ENCODE peak calls at places on chromosomes 4 and X, in four cellular contexts. I is colonic mucosa, K is IMR-90, J is SK-N-SH. H is an unnamed sample.

GRCh38 chr4:8616831-8617230 is 24.3 kb downstream of the CPZ start:
- DNase-seq in I (no peak), K (no peak), J (no peak), H (no peak)

GRCh38 chr4:189202869-189203271 is 737.8 kb upstream of the FRG1 start:
- DNase-seq in I (no peak), K (peak), J (no peak), H (peak)

GRCh38 chrX:153499876-153500275 is 5.1 kb downstream of the BGN start:
- DNase-seq in I (no peak), K (no peak), J (peak), H (peak)

GRCh38 chr4:154719087-154719486 is 24.7 kb upstream of the LRAT start:
- DNase-seq in I (no peak), K (no peak), J (no peak), H (peak)

GRCh38 chr4:37893164-37893563 is 2.3 kb downstream of the TBC1D1 start:
- DNase-seq in I (no peak), K (no peak), J (no peak), H (no peak)

GRCh38 chrX:134396174-134396573 is 63.8 kb upstream of the HPRT1 start:
- DNase-seq in I (no peak), K (peak), J (peak), H (peak)

GRCh38 chr4:8560265-8561047 is 19.7 kb upstream of the GPR78 start:
- DNase-seq in I (no peak), K (no peak), J (no peak), H (no peak)

GRCh38 chr4:81523672-81524436 is 52.1 kb upstream of the RASGEF1B start:
- DNase-seq in I (no peak), K (no peak), J (no peak), H (no peak)

GRCh38 chrX:47628980-47629379 is 750 bp downstream of the CFP start:
- DNase-seq in I (no peak), K (no peak), J (no peak), H (no peak)

GRCh38 chrX:151030845-151031244 is 47.7 kb downstream of the HMGB3 start:
- DNase-seq in I (no peak), K (no peak), J (no peak), H (no peak)

GRCh38 chr4:173504181-173504503 is 25.9 kb downstream of the HAND2 start:
- DNase-seq in I (no peak), K (no peak), J (no peak), H (no peak)

GRCh38 chrX:67544281-67544680 is 460 bp downstream of the AR start:
- DNase-seq in I (no peak), K (no peak), J (peak), H (no peak)

GRCh38 chr4:1651609-1652008 is 32.5 kb downstream of the FAM53A start:
- DNase-seq in I (no peak), K (no peak), J (no peak), H (no peak)

GRCh38 chr4:105483840-105484239 is 10.0 kb upstream of the PPA2 start:
- DNase-seq in I (no peak), K (no peak), J (no peak), H (no peak)

GRCh38 chrX:133235830-133236229 is 17.7 kb upstream of the TFDP3 start:
- DNase-seq in I (no peak), K (no peak), J (no peak), H (no peak)

GRCh38 chr4:65865489-65865888 is 195.2 kb upstream of the EPHA5 start:
- DNase-seq in I (no peak), K (no peak), J (peak), H (peak)
- TF ChIP-seq CTCF in I (no peak), K (peak), J (peak), H (peak)

DNA sequence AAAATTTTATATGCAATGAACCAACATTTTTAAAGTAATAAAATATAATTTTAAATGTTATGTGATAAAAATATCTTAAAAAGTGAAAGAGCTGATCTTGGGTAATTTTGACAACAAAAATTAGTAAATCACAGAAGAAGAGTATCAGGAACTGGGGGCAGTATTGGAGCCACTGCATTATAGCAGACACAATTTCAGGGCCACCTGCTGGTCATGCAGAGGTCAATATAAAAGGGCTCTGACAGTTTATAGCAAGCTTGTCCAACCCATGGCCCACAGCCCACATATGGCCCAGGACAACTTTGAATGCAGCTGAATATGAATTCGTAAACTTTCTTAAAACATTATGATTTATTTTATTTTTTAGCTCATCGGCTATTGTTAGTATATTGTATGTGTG is 13.0 kb upstream of the LEF1 start:
- DNase-seq in I (no peak), K (no peak), J (no peak), H (no peak)
- TF ChIP-seq CTCF in I (no peak), K (no peak), J (peak), H (peak)

GRCh38 chrX:119983494-119983893 is 39.9 kb upstream of the NKAP start:
- DNase-seq in I (no peak), K (no peak), J (no peak), H (no peak)

GRCh38 chrX:119984652-119985051 is 41.1 kb upstream of the NKAP start:
- DNase-seq in I (no peak), K (no peak), J (no peak), H (no peak)

GRCh38 chrX:119982145-119982544 is 38.6 kb upstream of the NKAP start:
- DNase-seq in I (no peak), K (no peak), J (no peak), H (no peak)

GRCh38 chrX:119986203-119986602 is 42.7 kb upstream of the NKAP start:
- DNase-seq in I (no peak), K (no peak), J (no peak), H (no peak)

GRCh38 chrX:119981286-119982070 is 37.9 kb upstream of the NKAP start:
- DNase-seq in I (peak), K (peak), J (peak), H (peak)
- TF ChIP-seq CTCF in I (no peak), K (peak), J (peak), H (peak)

GRCh38 chr4:67634741-67635140 is 66.2 kb downstream of the UBA6 start:
- DNase-seq in I (no peak), K (no peak), J (no peak), H (no peak)
- TF ChIP-seq CTCF in I (no peak), K (no peak), J (no peak), H (no peak)

GRCh38 chrX:145825896-145826295 is 8.3 kb downstream of the SLITRK2 start:
- DNase-seq in I (no peak), K (no peak), J (no peak), H (no peak)

GRCh38 chrX:145823132-145823531 is 5.5 kb downstream of the SLITRK2 start:
- DNase-seq in I (no peak), K (no peak), J (no peak), H (no peak)

GRCh38 chrX:145821898-145822567 is 4.4 kb downstream of the SLITRK2 start:
- DNase-seq in I (no peak), K (no peak), J (no peak), H (no peak)

GRCh38 chrX:145821291-145821897 is 3.8 kb downstream of the SLITRK2 start:
- DNase-seq in I (no peak), K (no peak), J (no peak), H (no peak)

GRCh38 chrX:145826466-145826865 is 8.8 kb downstream of the SLITRK2 start:
- DNase-seq in I (no peak), K (no peak), J (no peak), H (no peak)
- TF ChIP-seq CTCF in I (no peak), K (no peak), J (no peak), H (no peak)

DNA sequence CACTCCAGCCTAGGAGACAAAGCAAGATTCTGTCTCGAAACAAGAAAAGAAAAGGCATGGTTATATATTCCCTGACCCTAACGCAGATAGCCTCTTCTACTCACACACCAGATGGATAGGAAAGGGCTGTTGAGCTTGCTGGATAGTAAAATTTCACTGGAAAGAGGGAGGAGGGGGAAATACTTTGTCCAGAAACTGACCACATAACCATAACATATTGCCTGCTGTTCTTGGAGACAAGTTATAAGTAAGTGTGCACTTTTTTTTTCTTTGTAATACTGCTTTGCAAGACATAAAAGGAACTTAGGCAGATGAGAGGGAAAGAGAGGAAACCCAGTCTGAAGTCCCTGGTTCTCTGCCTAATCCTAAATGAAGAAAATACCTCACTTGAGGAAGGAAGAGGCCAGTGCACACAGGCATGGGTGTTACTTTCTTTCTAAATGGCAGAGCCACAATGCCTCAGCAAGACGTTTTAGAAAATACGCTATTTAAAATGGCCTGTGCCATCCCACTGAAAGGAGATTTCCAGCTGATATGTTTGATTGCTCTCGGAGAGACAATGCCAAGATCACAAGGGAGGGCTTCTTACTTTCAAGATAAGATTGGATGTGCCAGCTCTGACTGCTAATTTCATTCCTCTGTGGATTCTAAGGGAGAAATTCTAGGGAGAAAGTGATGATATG is 140.7 kb downstream of the DCTD start:
- DNase-seq in I (no peak), K (peak), J (no peak), H (peak)
- TF ChIP-seq CTCF in I (no peak), K (no peak), J (no peak), H (no peak)

DNA sequence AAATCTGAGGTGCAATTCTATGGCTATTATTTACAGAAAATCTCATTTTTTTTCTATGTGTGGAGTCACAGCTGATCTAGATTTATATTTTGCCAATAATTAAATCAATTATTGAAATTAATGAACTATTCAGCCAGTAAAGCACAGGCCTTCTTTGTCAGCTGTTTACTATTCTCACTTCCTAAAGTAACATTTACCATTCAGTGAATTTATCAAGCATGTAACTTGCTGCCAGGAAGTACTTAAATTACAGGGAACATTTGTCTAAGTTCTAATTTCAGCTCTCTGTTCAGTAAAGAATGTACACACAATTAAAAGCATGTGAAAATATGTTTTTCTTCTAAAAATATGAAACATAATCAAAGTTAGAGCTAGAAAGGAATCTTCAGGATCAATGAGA is 79.3 kb downstream of the DTHD1 start:
- DNase-seq in I (no peak), K (no peak), J (no peak), H (no peak)
- TF ChIP-seq CTCF in I (no peak), K (no peak), J (no peak), H (no peak)

H was measured in AG10803.